ENCODE peak calls at places on chromosomes 1 and 21, in eight cellular contexts. F is mesenchymal stem cell; U is tibial artery; I is endothelial cell of umbilical vein; P is tibial nerve; Y is IMR-90; X is fibroblast of lung; M is CD8-positive, alpha-beta T cell. H is an unnamed sample. For H3K36me3, the result is how much of the 10 kb centered on the place peaks cover.

GRCh38 chr1:6275826-6276764 is 15.2 kb upstream of the GPR153 start:
- DNase-seq in F (peak), U (peak), I (no peak), P (peak), Y (peak), X (peak), M (no peak), H (peak)

GRCh38 chr21:31566611-31567010 is 92.9 kb upstream of the SOD1 start:
- DNase-seq in F (no peak), U (no peak), I (no peak), P (no peak), Y (no peak), X (no peak), M (no peak), H (no peak)

GRCh38 chr1:169124459-169124858 is 18.0 kb downstream of the ATP1B1 start:
- DNase-seq in F (no peak), U (no peak), I (no peak), P (no peak), Y (no peak), X (no peak), M (no peak), H (no peak)

GRCh38 chr1:63049135-63049534 is 265.2 kb downstream of the ATG4C start:
- DNase-seq in F (no peak), U (no peak), I (no peak), P (no peak), Y (no peak), X (no peak), M (no peak), H (no peak)

GRCh38 chr1:64038119-64038518 is 165.3 kb upstream of the UBE2U start:
- DNase-seq in F (no peak), U (no peak), I (no peak), P (no peak), Y (no peak), X (no peak), M (no peak), H (peak)

GRCh38 chr1:115133440-115133839 is 44.1 kb upstream of the TSPAN2 start:
- DNase-seq in F (peak), U (no peak), I (peak), P (no peak), Y (peak), X (no peak), M (no peak), H (peak)

GRCh38 chr1:108016451-108016920 is 51.5 kb upstream of the VAV3 start:
- DNase-seq in F (peak), U (no peak), I (peak), P (no peak), Y (no peak), X (peak), M (no peak), H (peak)

GRCh38 chr21:29360799-29361765 is 62.4 kb downstream of the BACH1 start:
- DNase-seq in F (no peak), U (no peak), I (no peak), P (no peak), Y (peak), X (no peak), M (no peak), H (no peak)

GRCh38 chr1:93874025-93874651 is 4.9 kb downstream of the DNTTIP2 start:
- DNase-seq in F (peak), U (no peak), I (peak), P (no peak), Y (peak), X (peak), M (no peak), H (peak)

GRCh38 chr1:9626201-9626608 is 25.3 kb upstream of the PIK3CD start:
- DNase-seq in F (no peak), U (no peak), I (no peak), P (no peak), Y (no peak), X (no peak), M (peak), H (no peak)

GRCh38 chr1:40078512-40079333 is 18.3 kb downstream of the PPT1 start:
- DNase-seq in F (peak), U (no peak), I (peak), P (peak), Y (peak), X (peak), M (peak), H (peak)

GRCh38 chr1:201597551-201598230 is 58.8 kb downstream of the NAV1 start:
- DNase-seq in F (no peak), U (peak), I (peak), P (no peak), Y (no peak), X (no peak), M (no peak), H (no peak)

GRCh38 chr1:221708076-221708571 is 33.8 kb downstream of the DUSP10 start:
- DNase-seq in F (peak), U (no peak), I (no peak), P (peak), Y (no peak), X (no peak), M (peak), H (peak)

GRCh38 chr1:219140308-219140877 is 33.3 kb upstream of the LYPLAL1 start:
- DNase-seq in F (no peak), U (no peak), I (no peak), P (no peak), Y (no peak), X (no peak), M (no peak), H (no peak)

GRCh38 chr1:172449585-172450523 is 6.0 kb upstream of the PIGC start:
- DNase-seq in F (peak), U (peak), I (peak), P (peak), Y (peak), X (peak), M (peak), H (peak)

GRCh38 chr1:228152918-228153258 is 3.2 kb downstream of the GJC2 start:
- DNase-seq in F (no peak), U (peak), I (no peak), P (no peak), Y (no peak), X (no peak), M (no peak), H (no peak)

GRCh38 chr1:116472431-116472961 is 98.3 kb downstream of the CD58 start:
- DNase-seq in F (peak), U (no peak), I (peak), P (no peak), Y (peak), X (no peak), M (no peak), H (peak)

GRCh38 chr1:52727114-52727586 is 897 bp downstream of the ZYG11B start:
- DNase-seq in F (peak), U (no peak), I (peak), P (no peak), Y (no peak), X (no peak), M (peak), H (peak)

GRCh38 chr1:177669161-177669560 is 300.7 kb downstream of the SEC16B start:
- DNase-seq in F (no peak), U (no peak), I (no peak), P (no peak), Y (no peak), X (no peak), M (no peak), H (no peak)

GRCh38 chr21:46079357-46080170 is 18.3 kb upstream of the COL6A2 start:
- DNase-seq in F (peak), U (peak), I (no peak), P (peak), Y (peak), X (peak), M (peak), H (peak)

GRCh38 chr1:68136187-68136586 is 85.8 kb upstream of the DIRAS3 start:
- DNase-seq in F (peak), U (no peak), I (peak), P (no peak), Y (peak), X (no peak), M (no peak), H (no peak)

GRCh38 chr21:33948096-33948950 is 32.7 kb upstream of the ATP5PO start:
- DNase-seq in F (peak), U (peak), I (peak), P (no peak), Y (peak), X (peak), M (peak), H (no peak)

DNA sequence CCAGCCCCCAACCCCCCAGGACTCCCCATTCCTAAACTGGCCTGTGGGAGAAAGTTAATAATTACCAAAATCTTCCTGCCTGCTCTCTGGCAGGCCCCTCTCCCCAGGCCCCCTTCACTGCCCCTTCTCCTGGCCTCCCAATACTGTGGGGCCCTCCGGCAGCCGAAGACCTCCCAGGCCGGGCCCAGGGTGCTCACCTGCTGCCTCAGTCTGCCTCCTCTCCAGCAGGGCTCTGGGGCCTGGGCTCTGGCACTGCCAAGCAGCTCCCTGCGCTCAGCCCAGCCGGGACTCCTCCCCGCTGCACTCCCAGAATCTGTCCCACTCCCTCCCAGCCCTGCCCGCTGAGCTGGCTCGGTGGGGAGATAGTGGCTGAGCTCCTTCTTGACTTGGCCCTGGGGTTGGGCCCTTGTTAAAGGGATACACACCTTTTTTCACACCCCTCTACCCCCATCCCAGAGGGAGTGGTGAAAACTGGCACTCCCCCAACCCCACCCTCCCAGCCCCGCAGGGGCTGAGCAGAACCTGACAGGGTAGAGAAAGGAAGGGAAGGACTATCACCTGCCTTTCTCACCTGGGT is at the start of gene S100A16:
- DNase-seq in F (peak), U (peak), I (peak), P (peak), Y (peak), X (peak), M (no peak), H (peak)
- H3K4me3 ChIP-seq in F (peak), U (peak), I (peak), P (peak), Y (peak), X (peak), M (no peak), H (peak)

GRCh38 chr1:193356249-193356648 is 169.8 kb upstream of the B3GALT2 start:
- DNase-seq in F (no peak), U (no peak), I (no peak), P (no peak), Y (no peak), X (no peak), M (no peak), H (no peak)
- H3K36me3 ChIP-seq in F (under half), U (under half), I (under half), P (under half), Y (under half), X (under half), M (under half), H (under half)

GRCh38 chr21:44377201-44377921 is 23.9 kb downstream of the TRPM2 start:
- DNase-seq in F (no peak), U (peak), I (no peak), P (no peak), Y (no peak), X (no peak), M (no peak), H (no peak)

GRCh38 chr21:44376606-44377005 is 23.2 kb downstream of the TRPM2 start:
- DNase-seq in F (no peak), U (peak), I (no peak), P (no peak), Y (no peak), X (no peak), M (no peak), H (no peak)

GRCh38 chr21:44375281-44375651 is 21.8 kb downstream of the TRPM2 start:
- DNase-seq in F (no peak), U (peak), I (no peak), P (peak), Y (no peak), X (no peak), M (peak), H (no peak)

GRCh38 chr21:44374601-44375280 is 21.3 kb downstream of the TRPM2 start:
- DNase-seq in F (no peak), U (peak), I (no peak), P (no peak), Y (no peak), X (no peak), M (no peak), H (no peak)

DNA sequence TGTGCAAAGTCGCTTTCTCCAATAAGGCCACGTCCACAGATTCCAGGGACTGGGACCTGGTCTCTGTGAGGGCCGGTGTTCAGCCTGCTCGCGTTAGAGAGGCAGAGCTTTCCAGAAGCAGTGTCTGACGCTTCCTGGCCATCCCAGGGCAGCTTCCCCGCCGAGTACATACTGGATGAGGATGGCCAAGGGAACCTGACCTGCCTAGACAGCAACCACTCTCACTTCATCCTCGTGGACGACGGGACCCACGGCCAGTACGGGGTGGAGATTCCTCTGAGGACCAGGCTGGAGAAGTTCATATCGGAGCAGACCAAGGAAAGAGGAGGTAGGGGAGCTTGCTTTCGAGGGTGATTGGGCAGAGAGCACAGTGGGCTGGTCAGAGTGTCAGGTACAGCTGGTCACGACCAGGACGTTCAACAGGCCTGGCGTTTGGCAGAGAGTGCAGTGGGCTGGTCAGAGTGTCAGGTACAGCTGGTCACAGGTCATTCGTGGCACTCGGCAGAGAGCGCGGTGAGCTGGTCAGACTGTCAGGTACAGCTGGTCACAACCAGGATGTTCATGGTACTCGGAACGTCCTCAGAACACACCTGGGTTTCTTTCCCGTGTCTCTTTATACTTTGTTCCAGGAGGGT is 22.4 kb downstream of the TRPM2 start:
- DNase-seq in F (no peak), U (peak), I (no peak), P (no peak), Y (no peak), X (no peak), M (no peak), H (no peak)
- H3K4me3 ChIP-seq in F (no peak), U (no peak), I (no peak), P (no peak), Y (no peak), X (no peak), M (no peak), H (no peak)

DNA sequence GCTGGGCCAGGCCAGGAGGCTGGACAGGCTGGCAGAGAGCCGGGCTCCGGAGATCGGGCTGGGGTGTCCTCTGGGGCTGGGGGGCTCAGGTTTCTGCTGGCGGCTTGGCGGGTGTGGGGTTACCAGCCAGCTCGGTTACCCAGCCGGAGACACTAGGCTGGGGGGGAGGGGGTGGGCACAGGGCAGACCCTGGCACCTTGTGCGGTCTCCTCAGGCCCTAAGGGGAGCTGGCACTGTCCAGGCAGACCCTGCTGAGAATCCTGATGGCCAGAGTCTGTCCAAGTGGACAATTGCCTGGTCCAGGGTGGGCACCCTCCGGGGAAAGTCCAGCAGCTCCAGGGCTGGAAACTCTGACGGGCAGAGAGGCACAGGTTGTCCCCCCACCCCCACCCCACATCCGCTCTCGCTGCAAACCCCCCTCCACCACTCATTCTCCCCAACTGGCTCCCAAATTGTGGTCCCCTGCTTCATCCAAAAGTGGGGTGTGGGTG is 6.7 kb downstream of the ZBTB7B start:
- DNase-seq in F (no peak), U (no peak), I (no peak), P (no peak), Y (no peak), X (no peak), M (no peak), H (no peak)
- H3K36me3 ChIP-seq in F (under half), U (under half), I (under half), P (under half), Y (under half), X (under half), M (under half), H (under half)

DNA sequence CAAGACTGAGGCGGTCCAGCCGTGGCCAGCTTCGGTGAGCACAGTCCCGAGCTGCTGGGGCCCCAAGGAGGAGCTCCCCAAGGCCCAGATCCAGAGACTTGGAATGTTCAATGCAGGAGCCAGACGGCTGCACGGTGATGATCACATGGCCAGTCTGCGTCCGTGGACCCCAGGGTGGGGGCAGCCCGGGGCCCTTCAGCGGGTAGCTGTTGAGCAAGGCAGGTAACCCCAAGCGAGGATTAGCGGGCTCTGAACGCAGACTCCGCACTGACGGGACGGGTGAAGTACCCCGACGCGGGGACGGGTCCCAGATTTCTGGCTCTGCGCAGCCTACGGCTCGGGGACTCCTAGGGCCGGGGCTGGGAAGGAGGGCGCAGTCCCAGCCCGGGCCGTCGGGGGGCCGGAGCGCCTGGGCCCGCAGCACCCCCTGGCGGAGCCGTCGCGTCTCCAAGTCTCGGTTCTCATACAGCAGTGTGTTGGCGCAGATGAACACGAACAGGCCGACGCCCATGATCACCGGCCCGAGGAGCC is 2.7 kb downstream of the TMEM200B start:
- DNase-seq in F (peak), U (peak), I (peak), P (no peak), Y (peak), X (peak), M (peak), H (no peak)
- H3K4me3 ChIP-seq in F (peak), U (peak), I (no peak), P (no peak), Y (no peak), X (no peak), M (no peak), H (peak)

DNA sequence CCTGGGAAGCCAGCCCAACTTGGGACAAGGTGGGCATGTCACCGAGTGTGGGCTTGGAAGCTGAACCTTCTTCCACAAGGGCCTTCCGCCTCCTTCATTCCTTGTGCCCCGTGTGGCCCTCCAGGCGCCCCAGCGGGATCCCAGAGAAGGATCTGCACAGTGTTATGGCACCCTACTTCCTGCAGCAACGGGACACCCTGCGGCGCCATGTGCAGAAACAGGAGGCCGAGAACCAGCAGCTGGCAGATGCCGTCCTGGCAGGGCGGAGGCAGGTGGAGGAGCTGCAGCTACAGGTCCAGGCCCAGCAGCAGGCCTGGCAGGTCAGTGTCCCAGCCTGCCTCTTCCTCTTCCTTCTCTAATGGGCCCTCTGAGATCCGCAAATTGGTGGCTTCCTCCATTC is 5.8 kb upstream of the BGLAP start:
- DNase-seq in F (no peak), U (no peak), I (no peak), P (no peak), Y (no peak), X (no peak), M (no peak), H (no peak)
- H3K36me3 ChIP-seq in F (under half), U (half or more), I (under half), P (under half), Y (under half), X (under half), M (under half), H (under half)

GRCh38 chr1:198848649-198849048 is 209.8 kb downstream of the PTPRC start:
- DNase-seq in F (no peak), U (no peak), I (no peak), P (no peak), Y (no peak), X (no peak), M (no peak), H (no peak)
- H3K4me3 ChIP-seq in F (no peak), U (no peak), I (no peak), P (no peak), Y (no peak), X (no peak), M (no peak), H (no peak)

GRCh38 chr1:111702504-111703050 is 36.6 kb downstream of the INKA2 start:
- DNase-seq in F (no peak), U (no peak), I (no peak), P (no peak), Y (no peak), X (no peak), M (no peak), H (no peak)
- H3K36me3 ChIP-seq in F (half or more), U (half or more), I (under half), P (under half), Y (under half), X (under half), M (half or more), H (half or more)

GRCh38 chr1:11339346-11340247 is 66.6 kb downstream of the UBIAD1 start:
- DNase-seq in F (no peak), U (no peak), I (no peak), P (no peak), Y (no peak), X (no peak), M (no peak), H (peak)
- H3K4me3 ChIP-seq in F (peak), U (no peak), I (no peak), P (no peak), Y (no peak), X (no peak), M (no peak), H (peak)